ENCODE peak calls at places on chromosomes 7 and 10, in eight cellular contexts. S, V, C, P, Y, O, R and A are unnamed samples.

GRCh38 chr7:29565982-29566746 is 2.5 kb downstream of the PRR15 start:
- DNase-seq in S (peak), V (no peak), C (no peak), P (no peak), Y (no peak), O (no peak), R (no peak), A (no peak)

GRCh38 chr10:24483701-24484100 is 240.0 kb downstream of the ARHGAP21 start:
- DNase-seq in S (peak), V (peak), C (peak), P (no peak), Y (peak), O (peak), R (no peak), A (no peak)

GRCh38 chr10:22042557-22043326 is 39.2 kb upstream of the DNAJC1 start:
- DNase-seq in S (no peak), V (no peak), C (no peak), P (no peak), Y (no peak), O (no peak), R (peak), A (no peak)

GRCh38 chr7:131556055-131556911 is at the start of gene PODXL:
- DNase-seq in S (peak), V (peak), C (peak), P (peak), Y (no peak), O (peak), R (peak), A (peak)

GRCh38 chr7:7653140-7653539 is 12.6 kb downstream of the UMAD1 start:
- DNase-seq in S (no peak), V (no peak), C (no peak), P (no peak), Y (no peak), O (no peak), R (no peak), A (no peak)

GRCh38 chr7:155811560-155811894 is 736 bp downstream of the SHH start:
- DNase-seq in S (no peak), V (no peak), C (no peak), P (no peak), Y (no peak), O (no peak), R (no peak), A (no peak)

GRCh38 chr10:22481687-22482539 is 136.6 kb downstream of the SPAG6 start:
- DNase-seq in S (peak), V (no peak), C (peak), P (no peak), Y (peak), O (no peak), R (no peak), A (no peak)

GRCh38 chr10:88865281-88865876 is 13.7 kb upstream of the ANKRD22 start:
- DNase-seq in S (peak), V (no peak), C (no peak), P (no peak), Y (peak), O (peak), R (no peak), A (no peak)

GRCh38 chr7:107396081-107396480 is 73.8 kb upstream of the GPR22 start:
- DNase-seq in S (no peak), V (no peak), C (no peak), P (no peak), Y (no peak), O (no peak), R (no peak), A (no peak)

GRCh38 chr7:158541330-158542010 is 46.2 kb downstream of the PTPRN2 start:
- DNase-seq in S (no peak), V (no peak), C (no peak), P (no peak), Y (no peak), O (peak), R (no peak), A (no peak)

GRCh38 chr7:45985902-45986301 is 64.8 kb upstream of the IGFBP3 start:
- DNase-seq in S (peak), V (no peak), C (peak), P (no peak), Y (peak), O (no peak), R (no peak), A (no peak)

GRCh38 chr7:142885311-142886230 is at the start of gene TRPV6:
- DNase-seq in S (no peak), V (peak), C (no peak), P (peak), Y (no peak), O (no peak), R (peak), A (peak)

GRCh38 chr10:130500251-130501000 is 364.2 kb downstream of the GLRX3 start:
- DNase-seq in S (no peak), V (no peak), C (no peak), P (peak), Y (no peak), O (no peak), R (no peak), A (no peak)

GRCh38 chr7:91128574-91129348 is 135.5 kb upstream of the FZD1 start:
- DNase-seq in S (no peak), V (no peak), C (peak), P (no peak), Y (peak), O (no peak), R (no peak), A (no peak)

GRCh38 chr10:7659560-7659959 is 7.2 kb downstream of the ITIH5 start:
- DNase-seq in S (no peak), V (no peak), C (peak), P (no peak), Y (no peak), O (no peak), R (no peak), A (no peak)

GRCh38 chr7:16034353-16034752 is 347.9 kb upstream of the MEOX2 start:
- DNase-seq in S (peak), V (no peak), C (no peak), P (no peak), Y (peak), O (no peak), R (no peak), A (no peak)

GRCh38 chr10:123165445-123166072 is 11.4 kb downstream of the BUB3 start:
- DNase-seq in S (no peak), V (no peak), C (no peak), P (no peak), Y (no peak), O (no peak), R (no peak), A (no peak)
- TF ChIP-seq CTCF in S (no peak), V (no peak), C (no peak), P (no peak), Y (no peak), O (no peak), R (no peak), A (no peak)

GRCh38 chr7:80216996-80217842 is 82.6 kb downstream of the GNAI1 start:
- DNase-seq in S (no peak), V (no peak), C (no peak), P (no peak), Y (no peak), O (no peak), R (no peak), A (no peak)
- TF ChIP-seq CTCF in S (no peak), V (no peak), C (no peak), P (no peak), Y (no peak), O (no peak), R (no peak), A (no peak)

GRCh38 chr7:24402655-24403054 is 118.7 kb downstream of the NPY start:
- DNase-seq in S (no peak), V (no peak), C (no peak), P (no peak), Y (no peak), O (no peak), R (no peak), A (no peak)
- TF ChIP-seq CTCF in S (no peak), V (no peak), C (no peak), P (no peak), Y (no peak), O (no peak), R (no peak), A (no peak)

DNA sequence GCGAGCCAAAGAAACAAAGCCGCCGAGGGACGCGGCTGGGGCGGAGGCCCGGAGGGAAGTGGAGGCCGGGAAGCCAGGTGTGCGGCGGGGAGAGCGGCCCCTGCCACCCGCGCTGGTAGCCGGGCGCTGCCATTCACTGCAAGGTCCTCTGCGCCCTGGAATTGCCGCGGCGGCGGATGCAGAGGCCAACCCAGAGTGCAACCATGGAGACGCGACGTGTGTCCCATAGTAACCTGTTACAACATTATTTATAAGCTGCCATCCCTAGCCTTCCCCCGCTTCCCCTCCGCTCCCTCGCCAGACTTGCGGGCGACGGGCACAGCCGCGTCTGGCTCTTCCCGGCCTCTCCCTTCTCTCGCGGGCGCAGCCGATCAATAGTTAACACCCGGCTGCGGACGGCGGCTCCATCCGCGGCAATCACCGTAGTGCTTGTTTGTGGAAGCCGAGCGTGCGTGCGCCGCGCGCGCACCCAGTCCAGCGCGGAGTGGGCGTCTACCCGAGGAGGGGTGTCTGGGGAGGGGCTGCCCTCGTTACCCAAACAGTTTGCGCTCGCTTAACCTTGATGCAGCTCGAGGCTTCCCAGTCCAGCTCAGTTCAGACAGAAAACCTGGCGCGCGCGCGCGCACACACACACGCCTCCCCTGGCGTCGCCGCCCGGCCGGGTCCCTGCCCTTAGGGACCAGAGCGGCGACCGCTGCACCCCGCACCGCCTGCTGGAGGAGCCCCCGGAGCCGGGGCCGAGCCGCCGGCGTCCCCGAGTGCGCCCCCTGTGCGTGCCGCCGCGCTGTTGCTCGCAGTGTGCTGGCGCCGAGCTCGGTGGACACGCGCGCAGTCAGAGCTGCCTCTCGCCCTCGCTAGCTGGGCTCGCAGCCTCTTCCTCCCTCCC is 165.4 kb upstream of the DPP6 start:
- DNase-seq in S (no peak), V (no peak), C (no peak), P (no peak), Y (no peak), O (no peak), R (no peak), A (no peak)
- TF ChIP-seq CTCF in S (no peak), V (no peak), C (no peak), P (no peak), Y (no peak), O (no peak), R (no peak), A (no peak)

GRCh38 chr7:19116121-19117080 is 1.0 kb downstream of the TWIST1 start:
- DNase-seq in S (peak), V (peak), C (no peak), P (no peak), Y (peak), O (peak), R (peak), A (no peak)

GRCh38 chr7:19119372-19119771 is 1.9 kb upstream of the TWIST1 start:
- DNase-seq in S (no peak), V (no peak), C (no peak), P (no peak), Y (no peak), O (no peak), R (no peak), A (no peak)

GRCh38 chr7:19118896-19119301 is 1.5 kb upstream of the TWIST1 start:
- DNase-seq in S (no peak), V (peak), C (no peak), P (no peak), Y (no peak), O (no peak), R (peak), A (no peak)

GRCh38 chr7:19117081-19117869 is at the start of gene TWIST1:
- DNase-seq in S (peak), V (peak), C (peak), P (peak), Y (peak), O (no peak), R (peak), A (no peak)

GRCh38 chr7:19117870-19118608 is 603 bp upstream of the TWIST1 start:
- DNase-seq in S (peak), V (peak), C (no peak), P (no peak), Y (peak), O (no peak), R (peak), A (no peak)
- TF ChIP-seq CTCF in S (peak), V (no peak), C (peak), P (no peak), Y (peak), O (no peak), R (no peak), A (no peak)

DNA sequence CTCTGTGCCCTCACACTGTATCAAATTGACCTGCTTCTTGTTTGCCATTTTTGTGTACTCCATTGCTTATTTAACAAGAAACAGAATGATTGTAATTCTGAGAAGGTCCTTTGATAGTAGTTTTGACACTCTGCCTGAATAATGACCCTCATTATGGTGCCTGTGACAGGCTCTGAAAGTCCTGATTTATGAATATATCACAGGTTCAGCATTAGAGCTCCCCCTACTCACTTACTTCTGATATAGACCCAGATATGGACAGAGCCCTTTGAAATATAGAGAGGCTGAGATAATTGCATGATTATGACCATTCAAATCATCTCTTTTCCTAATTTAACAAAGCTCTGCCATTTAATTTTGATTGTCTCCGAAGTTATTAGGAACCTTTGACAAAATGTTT is 465.3 kb downstream of the MDFIC start:
- DNase-seq in S (no peak), V (no peak), C (no peak), P (no peak), Y (no peak), O (no peak), R (no peak), A (no peak)
- TF ChIP-seq CTCF in S (no peak), V (no peak), C (no peak), P (no peak), Y (no peak), O (no peak), R (no peak), A (no peak)

GRCh38 chr7:152076324-152076821 is 50.9 kb downstream of the GALNT11 start:
- DNase-seq in S (peak), V (no peak), C (no peak), P (no peak), Y (peak), O (peak), R (peak), A (no peak)
- TF ChIP-seq CTCF in S (peak), V (no peak), C (peak), P (peak), Y (peak), O (peak), R (peak), A (no peak)

DNA sequence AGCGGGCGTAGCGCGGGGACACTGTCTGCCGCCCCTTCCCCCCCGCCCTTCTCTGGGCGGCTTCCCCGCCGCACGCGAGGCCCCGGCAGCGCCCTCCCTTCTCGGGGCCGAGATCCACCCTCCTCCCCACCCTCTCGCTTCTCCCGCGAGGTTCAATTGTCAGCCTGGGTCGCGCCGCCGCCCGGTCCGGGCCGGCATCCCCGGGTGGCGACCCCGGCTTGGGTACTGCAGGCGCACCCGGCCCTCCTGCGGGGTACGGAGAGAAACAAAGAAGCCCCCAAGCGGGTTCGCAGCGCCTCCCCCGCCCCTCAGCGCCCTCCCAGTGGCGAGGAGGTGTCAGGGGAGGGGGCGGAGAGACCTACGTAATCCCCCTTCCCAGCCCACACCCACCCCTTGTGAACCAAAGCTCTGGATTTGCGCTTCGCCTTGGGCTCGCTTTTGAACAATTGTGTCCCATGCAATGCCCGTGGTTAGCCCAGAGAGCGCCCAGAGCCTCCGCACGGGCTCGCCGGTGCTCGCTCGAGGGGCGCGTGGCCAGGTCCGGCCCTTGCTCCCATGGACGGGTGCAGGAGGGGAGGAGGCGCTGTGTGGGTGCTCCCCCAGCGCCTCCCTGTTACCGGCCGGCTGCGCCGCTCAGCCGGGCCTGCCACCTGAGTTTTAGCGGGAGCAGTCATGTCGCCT is 634 bp downstream of the HECW1 start:
- DNase-seq in S (peak), V (no peak), C (peak), P (peak), Y (peak), O (no peak), R (peak), A (no peak)
- TF ChIP-seq CTCF in S (no peak), V (no peak), C (no peak), P (no peak), Y (no peak), O (no peak), R (no peak), A (no peak)